ENCODE peak calls at places on chromosomes 4 and X, in four cellular contexts. Z, R, K and Y are unnamed samples.

GRCh38 chr4:41748788-41749445 is 392 bp upstream of the PHOX2B start:
- DNase-seq in R (no peak), K (no peak), Z (no peak), Y (no peak)

GRCh38 chr4:140061883-140062282 is 92.1 kb downstream of the MAML3 start:
- DNase-seq in Z (no peak), K (no peak), R (no peak), Y (no peak)

GRCh38 chr4:135120190-135120589 is 918.6 kb upstream of the PABPC4L start:
- DNase-seq in Z (no peak), K (no peak), R (no peak), Y (no peak)

GRCh38 chr4:97262769-97263168 is 880.5 kb downstream of the STPG2 start:
- DNase-seq in K (no peak), Z (no peak), R (no peak), Y (no peak)

GRCh38 chrX:13692771-13693231 is 3.9 kb downstream of the RAB9A start:
- DNase-seq in R (no peak), Z (no peak), K (no peak), Y (no peak)

GRCh38 chr4:139783761-139784484 is 118.3 kb downstream of the MGST2 start:
- DNase-seq in Z (no peak), K (no peak), R (no peak), Y (no peak)

GRCh38 chrX:69088171-69088938 is 76.9 kb downstream of the PJA1 start:
- DNase-seq in R (no peak), K (no peak), Z (no peak), Y (no peak)

GRCh38 chrX:135437867-135438733 is 16.4 kb downstream of the SMIM10L2A start:
- DNase-seq in R (no peak), Z (no peak), K (peak), Y (no peak)

GRCh38 chrX:16870861-16871584 is 861 bp upstream of the RBBP7 start:
- DNase-seq in Z (no peak), R (no peak), K (no peak), Y (no peak)

GRCh38 chr4:40038972-40039371 is 17.7 kb upstream of the N4BP2 start:
- DNase-seq in R (no peak), Z (no peak), K (no peak), Y (no peak)

GRCh38 chrX:68424719-68425118 is 8.6 kb downstream of the OPHN1 start:
- DNase-seq in K (no peak), Z (no peak), R (no peak), Y (no peak)

GRCh38 chr4:125741825-125742452 is 427.2 kb downstream of the FAT4 start:
- DNase-seq in R (no peak), K (peak), Z (no peak), Y (no peak)

GRCh38 chr4:3268395-3269104 is 19.6 kb downstream of the MSANTD1 start:
- DNase-seq in Z (no peak), R (no peak), K (no peak), Y (no peak)

GRCh38 chrX:31658360-31658759 is 586.5 kb upstream of the FTHL17 start:
- DNase-seq in Z (no peak), K (no peak), R (no peak), Y (no peak)

GRCh38 chr4:124177647-124178425 is 534.7 kb downstream of the ANKRD50 start:
- DNase-seq in Z (no peak), R (no peak), K (no peak), Y (no peak)

GRCh38 chr4:173014113-173014558 is 154.5 kb upstream of the GALNT7 start:
- DNase-seq in R (no peak), Z (no peak), K (no peak), Y (peak)

GRCh38 chr4:27176400-27176799 is 315.8 kb downstream of the STIM2 start:
- DNase-seq in K (no peak), R (no peak), Z (no peak), Y (peak)
- TF ChIP-seq SPI1 in K (no peak), R (no peak), Z (no peak), Y (no peak)

DNA sequence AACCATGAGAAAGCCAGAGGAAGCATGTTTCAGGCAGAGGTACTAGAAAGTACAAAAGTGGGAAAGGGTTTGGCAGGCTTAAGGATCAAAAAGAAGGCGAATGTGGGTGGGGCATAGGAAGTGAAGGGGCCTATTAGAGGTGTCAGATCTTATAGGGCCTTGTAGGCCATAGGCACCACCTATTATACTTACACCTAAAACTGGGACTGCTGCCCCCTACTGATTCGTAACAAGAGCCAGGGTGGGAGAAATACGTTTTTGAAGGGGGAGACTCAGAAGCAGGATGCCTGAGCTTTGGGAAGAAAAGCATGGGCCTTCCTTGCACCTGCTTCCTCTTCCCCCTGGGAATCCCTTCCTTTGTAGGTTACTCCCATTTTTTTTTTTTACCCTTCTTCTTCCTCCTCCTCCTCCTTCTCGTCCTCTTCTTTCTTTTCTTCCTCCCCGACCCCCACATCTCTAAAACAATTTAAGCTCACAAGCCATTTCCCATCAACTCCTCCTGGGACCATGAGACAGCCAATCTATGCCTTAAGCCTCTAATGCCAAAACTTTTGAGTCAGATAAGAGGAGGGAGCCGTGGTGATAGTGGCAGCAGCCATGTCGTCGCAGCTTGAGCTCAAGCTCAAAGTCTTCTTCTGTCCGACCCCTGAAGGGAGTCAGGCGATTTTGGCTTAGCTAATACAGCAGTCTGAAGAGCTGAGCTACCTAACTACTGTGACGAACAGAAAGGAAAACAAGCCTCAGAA is 40.8 kb upstream of the GPC3 start:
- DNase-seq in Z (no peak), R (no peak), K (peak), Y (no peak)
- TF ChIP-seq SPI1 in Z (no peak), R (no peak), K (no peak), Y (no peak)

GRCh38 chr4:112604590-112604989 is 32.1 kb downstream of the ZGRF1 start:
- DNase-seq in K (peak), Z (no peak), R (peak), Y (peak)
- TF ChIP-seq SPI1 in K (no peak), Z (no peak), R (no peak), Y (no peak)

GRCh38 chr4:167021545-167022155 is 212.6 kb downstream of the SPOCK3 start:
- DNase-seq in Z (no peak), K (peak), R (peak), Y (peak)
- TF ChIP-seq SPI1 in Z (no peak), K (no peak), R (no peak), Y (no peak)